ENCODE peak calls at places on chromosomes 3 and 15, in four cellular contexts. One of them, this sample, is unnamed.

GRCh38 chr3:71721721-71722157 is 3.5 kb downstream of the EIF4E3 start:
- DNase-seq in brain microvascular endothelial cell: no peak
- DNase-seq in A549: no peak
- DNase-seq in left lung: no peak
- DNase-seq in this sample: no peak

GRCh38 chr3:183555541-183556081 is at the start of gene KLHL6:
- DNase-seq in brain microvascular endothelial cell: no peak
- DNase-seq in A549: no peak
- DNase-seq in left lung: peak; percentile 84
- DNase-seq in this sample: no peak

GRCh38 chr3:34067442-34068130 is 269.2 kb downstream of the PDCD6IP start:
- DNase-seq in brain microvascular endothelial cell: no peak
- DNase-seq in A549: no peak
- DNase-seq in left lung: no peak
- DNase-seq in this sample: no peak

GRCh38 chr3:37097776-37098175 is 76.6 kb downstream of the LRRFIP2 start:
- DNase-seq in brain microvascular endothelial cell: no peak
- DNase-seq in A549: no peak
- DNase-seq in left lung: no peak
- DNase-seq in this sample: no peak

GRCh38 chr15:25775317-25775912 is 87.7 kb downstream of the ATP10A start:
- DNase-seq in brain microvascular endothelial cell: peak; percentile 60
- DNase-seq in A549: peak; percentile 88
- DNase-seq in left lung: no peak
- DNase-seq in this sample: peak; percentile 73

GRCh38 chr3:55721716-55722484 is 234.8 kb upstream of the WNT5A start:
- DNase-seq in brain microvascular endothelial cell: peak; percentile 33
- DNase-seq in A549: no peak
- DNase-seq in left lung: no peak
- DNase-seq in this sample: no peak

GRCh38 chr3:4828279-4829030 is 150.8 kb upstream of the BHLHE40 start:
- DNase-seq in brain microvascular endothelial cell: no peak
- DNase-seq in A549: peak; percentile 42
- DNase-seq in left lung: peak; percentile 81
- DNase-seq in this sample: no peak

GRCh38 chr15:78054518-78054917 is 23.0 kb downstream of the TBC1D2B start:
- DNase-seq in brain microvascular endothelial cell: no peak
- DNase-seq in A549: no peak
- DNase-seq in left lung: no peak
- DNase-seq in this sample: no peak

GRCh38 chr3:11438636-11439035 is 166.4 kb downstream of the ATG7 start:
- DNase-seq in brain microvascular endothelial cell: peak; percentile 38
- DNase-seq in A549: no peak
- DNase-seq in left lung: no peak
- DNase-seq in this sample: no peak

GRCh38 chr3:15113468-15113867 is 14.5 kb upstream of the RBSN start:
- DNase-seq in brain microvascular endothelial cell: no peak
- DNase-seq in A549: no peak
- DNase-seq in left lung: no peak
- DNase-seq in this sample: no peak

GRCh38 chr3:15114466-15115358 is 15.8 kb upstream of the RBSN start:
- DNase-seq in brain microvascular endothelial cell: no peak
- DNase-seq in A549: no peak
- DNase-seq in left lung: no peak
- DNase-seq in this sample: no peak

GRCh38 chr3:15116032-15116653 is 17.2 kb upstream of the RBSN start:
- DNase-seq in brain microvascular endothelial cell: no peak
- DNase-seq in A549: no peak
- DNase-seq in left lung: no peak
- DNase-seq in this sample: no peak

GRCh38 chr3:15117011-15117410 is 18.1 kb upstream of the RBSN start:
- DNase-seq in brain microvascular endothelial cell: no peak
- DNase-seq in A549: no peak
- DNase-seq in left lung: no peak
- DNase-seq in this sample: no peak

DNA sequence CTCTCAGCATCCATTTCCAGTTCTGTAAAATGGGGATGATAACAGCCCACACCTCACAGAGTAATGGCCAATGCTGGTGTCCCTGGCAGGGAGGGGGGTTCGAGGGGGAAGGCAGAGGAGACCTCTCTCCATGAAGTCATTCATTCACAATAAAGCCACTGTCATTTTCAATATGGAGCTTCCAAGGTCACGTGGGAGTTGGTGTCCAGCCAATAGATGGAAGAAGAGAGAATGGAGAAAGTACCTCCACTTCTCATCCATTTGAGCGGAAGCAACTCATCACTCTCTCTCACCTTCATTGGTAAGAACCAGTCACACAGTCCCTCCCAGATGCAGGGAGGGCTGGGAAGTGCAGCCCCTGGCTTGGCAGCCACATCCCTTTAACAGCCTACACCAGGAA is 14.9 kb upstream of the RBSN start:
- DNase-seq in brain microvascular endothelial cell: no peak
- DNase-seq in A549: no peak
- DNase-seq in left lung: no peak
- DNase-seq in this sample: no peak
- H3K4me3 ChIP-seq in brain microvascular endothelial cell: no peak overlapping the region
- H3K4me3 ChIP-seq in A549: no peak overlapping the region
- H3K4me3 ChIP-seq in left lung: no peak overlapping the region
- H3K4me3 ChIP-seq in this sample: no peak overlapping the region

DNA sequence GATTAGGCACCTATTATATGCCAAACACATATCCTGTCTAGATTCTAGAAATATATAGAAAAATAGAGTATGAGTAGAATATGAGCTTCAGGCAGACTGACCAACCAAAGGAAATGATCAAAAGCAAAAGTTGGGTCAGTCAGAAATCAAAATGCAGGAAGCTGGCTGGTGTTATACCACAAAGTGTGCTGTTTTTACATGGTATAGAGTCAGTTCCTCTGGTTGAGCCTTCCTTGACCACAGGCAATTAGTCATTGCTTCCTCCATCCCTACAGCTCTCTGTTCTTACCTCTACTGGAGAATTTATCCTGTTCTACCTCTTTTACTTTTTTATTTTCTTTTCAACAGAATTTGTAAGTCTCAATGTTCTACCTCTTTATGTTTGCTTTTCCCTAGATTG is 149.8 kb downstream of the TMCO5A start:
- DNase-seq in brain microvascular endothelial cell: peak; percentile 49
- DNase-seq in A549: no peak
- DNase-seq in left lung: no peak
- DNase-seq in this sample: no peak
- H3K4me3 ChIP-seq in brain microvascular endothelial cell: no peak overlapping the region
- H3K4me3 ChIP-seq in A549: no peak overlapping the region
- H3K4me3 ChIP-seq in left lung: no peak overlapping the region
- H3K4me3 ChIP-seq in this sample: no peak overlapping the region

GRCh38 chr3:69088033-69088432 is 3.3 kb downstream of the ARL6IP5 start:
- DNase-seq in brain microvascular endothelial cell: no peak
- DNase-seq in A549: peak; percentile 36
- DNase-seq in left lung: no peak
- DNase-seq in this sample: peak; percentile 49

GRCh38 chr3:69086133-69086722 is 1.5 kb downstream of the ARL6IP5 start:
- DNase-seq in brain microvascular endothelial cell: peak; percentile 91
- DNase-seq in A549: peak; percentile 84
- DNase-seq in left lung: peak; percentile 88
- DNase-seq in this sample: peak; percentile 95

GRCh38 chr3:69085543-69086132 is 901 bp downstream of the ARL6IP5 start:
- DNase-seq in brain microvascular endothelial cell: no peak
- DNase-seq in A549: no peak
- DNase-seq in left lung: peak; percentile 76
- DNase-seq in this sample: no peak

GRCh38 chr3:69084668-69085542 is at the start of gene ARL6IP5:
- DNase-seq in brain microvascular endothelial cell: peak; percentile 95
- DNase-seq in A549: peak; percentile 90
- DNase-seq in left lung: peak; percentile 98
- DNase-seq in this sample: peak; percentile 82

GRCh38 chr3:69087030-69087791 is 2.5 kb downstream of the ARL6IP5 start:
- DNase-seq in brain microvascular endothelial cell: no peak
- DNase-seq in A549: no peak
- DNase-seq in left lung: no peak
- DNase-seq in this sample: no peak
- H3K4me3 ChIP-seq in brain microvascular endothelial cell: no peak overlapping the region
- H3K4me3 ChIP-seq in A549: peak overlapping the region; percentile 62
- H3K4me3 ChIP-seq in left lung: peak overlapping the region; percentile 91
- H3K4me3 ChIP-seq in this sample: peak overlapping the region; percentile 84

GRCh38 chr3:51393096-51393495 is 2.0 kb downstream of the RBM15B start:
- DNase-seq in brain microvascular endothelial cell: no peak
- DNase-seq in A549: no peak
- DNase-seq in left lung: peak; percentile 65
- DNase-seq in this sample: no peak

GRCh38 chr3:51396401-51396800 is 5.3 kb downstream of the RBM15B start:
- DNase-seq in brain microvascular endothelial cell: no peak
- DNase-seq in A549: no peak
- DNase-seq in left lung: no peak
- DNase-seq in this sample: no peak

GRCh38 chr3:51393564-51393963 is 2.5 kb downstream of the RBM15B start:
- DNase-seq in brain microvascular endothelial cell: no peak
- DNase-seq in A549: no peak
- DNase-seq in left lung: peak; percentile 74
- DNase-seq in this sample: no peak

GRCh38 chr3:51395493-51396213 is 4.6 kb downstream of the RBM15B start:
- DNase-seq in brain microvascular endothelial cell: no peak
- DNase-seq in A549: no peak
- DNase-seq in left lung: no peak
- DNase-seq in this sample: no peak

GRCh38 chr3:51394541-51394940 is 3.5 kb downstream of the RBM15B start:
- DNase-seq in brain microvascular endothelial cell: no peak
- DNase-seq in A549: no peak
- DNase-seq in left lung: no peak
- DNase-seq in this sample: no peak
- H3K4me3 ChIP-seq in brain microvascular endothelial cell: no peak overlapping the region
- H3K4me3 ChIP-seq in A549: no peak overlapping the region
- H3K4me3 ChIP-seq in left lung: no peak overlapping the region
- H3K4me3 ChIP-seq in this sample: no peak overlapping the region

GRCh38 chr15:92648190-92648875 is 7.2 kb downstream of the FAM174B start:
- DNase-seq in brain microvascular endothelial cell: no peak
- DNase-seq in A549: no peak
- DNase-seq in left lung: no peak
- DNase-seq in this sample: no peak

GRCh38 chr15:92645731-92646130 is 9.8 kb downstream of the FAM174B start:
- DNase-seq in brain microvascular endothelial cell: no peak
- DNase-seq in A549: no peak
- DNase-seq in left lung: no peak
- DNase-seq in this sample: no peak

GRCh38 chr15:92646216-92646615 is 9.4 kb downstream of the FAM174B start:
- DNase-seq in brain microvascular endothelial cell: no peak
- DNase-seq in A549: no peak
- DNase-seq in left lung: no peak
- DNase-seq in this sample: no peak

GRCh38 chr15:92645051-92645631 is 10.4 kb downstream of the FAM174B start:
- DNase-seq in brain microvascular endothelial cell: no peak
- DNase-seq in A549: no peak
- DNase-seq in left lung: no peak
- DNase-seq in this sample: no peak

GRCh38 chr15:92647467-92648163 is 8.0 kb downstream of the FAM174B start:
- DNase-seq in brain microvascular endothelial cell: no peak
- DNase-seq in A549: no peak
- DNase-seq in left lung: no peak
- DNase-seq in this sample: no peak
- H3K4me3 ChIP-seq in brain microvascular endothelial cell: no peak overlapping the region
- H3K4me3 ChIP-seq in A549: no peak overlapping the region
- H3K4me3 ChIP-seq in left lung: no peak overlapping the region
- H3K4me3 ChIP-seq in this sample: no peak overlapping the region

GRCh38 chr15:67861983-67862382 is 22.1 kb upstream of the RNU6-1 start:
- DNase-seq in brain microvascular endothelial cell: no peak
- DNase-seq in A549: no peak
- DNase-seq in left lung: no peak
- DNase-seq in this sample: no peak
- H3K4me3 ChIP-seq in brain microvascular endothelial cell: no peak overlapping the region
- H3K4me3 ChIP-seq in A549: no peak overlapping the region
- H3K4me3 ChIP-seq in left lung: no peak overlapping the region
- H3K4me3 ChIP-seq in this sample: no peak overlapping the region

GRCh38 chr3:45794177-45794560 is 2.2 kb downstream of the SLC6A20 start:
- DNase-seq in brain microvascular endothelial cell: no peak
- DNase-seq in A549: no peak
- DNase-seq in left lung: no peak
- DNase-seq in this sample: no peak

GRCh38 chr3:45796902-45797637 is 734 bp upstream of the SLC6A20 start:
- DNase-seq in brain microvascular endothelial cell: no peak
- DNase-seq in A549: no peak
- DNase-seq in left lung: no peak
- DNase-seq in this sample: no peak

GRCh38 chr3:45798034-45798433 is 1.7 kb upstream of the SLC6A20 start:
- DNase-seq in brain microvascular endothelial cell: no peak
- DNase-seq in A549: no peak
- DNase-seq in left lung: no peak
- DNase-seq in this sample: no peak

GRCh38 chr3:45795509-45795881 is 841 bp downstream of the SLC6A20 start:
- DNase-seq in brain microvascular endothelial cell: no peak
- DNase-seq in A549: no peak
- DNase-seq in left lung: no peak
- DNase-seq in this sample: no peak

GRCh38 chr3:45795882-45796765 is at the start of gene SLC6A20:
- DNase-seq in brain microvascular endothelial cell: no peak
- DNase-seq in A549: no peak
- DNase-seq in left lung: peak; percentile 74
- DNase-seq in this sample: no peak
- H3K4me3 ChIP-seq in brain microvascular endothelial cell: peak within 1 kb of the TSS; percentile 35
- H3K4me3 ChIP-seq in A549: peak within 1 kb of the TSS; percentile 48
- H3K4me3 ChIP-seq in left lung: peak within 1 kb of the TSS; percentile 32
- H3K4me3 ChIP-seq in this sample: peak within 1 kb of the TSS; percentile 32

GRCh38 chr3:8639585-8639984 is 5.0 kb downstream of the SSUH2 start:
- DNase-seq in brain microvascular endothelial cell: no peak
- DNase-seq in A549: no peak
- DNase-seq in left lung: no peak
- DNase-seq in this sample: no peak
- H3K4me3 ChIP-seq in brain microvascular endothelial cell: no peak overlapping the region
- H3K4me3 ChIP-seq in A549: no peak overlapping the region
- H3K4me3 ChIP-seq in left lung: no peak overlapping the region
- H3K4me3 ChIP-seq in this sample: no peak overlapping the region